ENCODE peak calls at places on chromosome 22, in six cellular contexts. Z, F, G, U, P and D are unnamed samples.

GRCh38 chr22:34897126-34897525 is 168.8 kb upstream of the ISX start:
- DNase-seq in G (no peak), Z (no peak), P (no peak), U (no peak), F (no peak), D (no peak)

GRCh38 chr22:28474248-28474647 is 205.4 kb downstream of the TTC28 start:
- DNase-seq in F (no peak), U (no peak), Z (no peak), G (no peak), P (no peak), D (no peak)

GRCh38 chr22:45743687-45744086 is 72.1 kb downstream of the ATXN10 start:
- DNase-seq in G (no peak), U (no peak), P (no peak), Z (no peak), F (no peak), D (no peak)

GRCh38 chr22:39246690-39247332 is 2.0 kb upstream of the PDGFB start:
- DNase-seq in G (no peak), U (no peak), F (no peak), Z (no peak), P (no peak), D (no peak)

GRCh38 chr22:45516163-45516562 is 13.5 kb downstream of the FBLN1 start:
- DNase-seq in G (no peak), U (no peak), P (no peak), Z (no peak), F (no peak), D (no peak)

GRCh38 chr22:46748948-46749681 is 11.1 kb upstream of the CERK start:
- DNase-seq in G (no peak), P (no peak), U (peak), Z (no peak), F (no peak), D (no peak)

GRCh38 chr22:24753919-24754318 is 20.6 kb downstream of the PIWIL3 start:
- DNase-seq in Z (no peak), G (no peak), U (no peak), P (no peak), F (no peak), D (no peak)

GRCh38 chr22:39317084-39317755 is 2.2 kb downstream of the RPL3 start:
- DNase-seq in Z (no peak), U (peak), P (no peak), G (no peak), F (no peak), D (no peak)

GRCh38 chr22:27542602-27543001 is 259.0 kb downstream of the MN1 start:
- DNase-seq in P (no peak), Z (peak), F (no peak), G (no peak), U (no peak), D (no peak)

GRCh38 chr22:31846161-31847115 is 92.6 kb downstream of the DEPDC5 start:
- DNase-seq in U (peak), F (no peak), G (peak), P (no peak), Z (no peak), D (no peak)

GRCh38 chr22:50277761-50278160 is 7.6 kb upstream of the MAPK11 start:
- DNase-seq in F (no peak), U (no peak), P (no peak), G (no peak), Z (no peak), D (no peak)

GRCh38 chr22:36419912-36420882 is 32.4 kb upstream of the MYH9 start:
- DNase-seq in F (no peak), U (no peak), P (no peak), G (no peak), Z (no peak), D (no peak)

GRCh38 chr22:45970709-45971388 is 6.1 kb downstream of the WNT7B start:
- DNase-seq in U (no peak), P (no peak), Z (no peak), F (no peak), G (no peak), D (no peak)

GRCh38 chr22:39558254-39558727 is 12.3 kb upstream of the CACNA1I start:
- DNase-seq in U (no peak), P (no peak), G (no peak), F (no peak), Z (no peak), D (no peak)

GRCh38 chr22:31296258-31296657 is 4.0 kb upstream of the PIK3IP1 start:
- DNase-seq in G (no peak), F (no peak), Z (no peak), P (no peak), U (no peak), D (no peak)

GRCh38 chr22:45127866-45128265 is 35.9 kb upstream of the NUP50 start:
- DNase-seq in F (no peak), G (no peak), U (no peak), Z (no peak), P (no peak), D (no peak)

GRCh38 chr22:24230911-24231656 is 13.8 kb downstream of the GGT5 start:
- DNase-seq in U (peak), P (peak), G (no peak), Z (no peak), F (peak), D (no peak)

GRCh38 chr22:24141586-24141985 is 39.7 kb upstream of the SUSD2 start:
- DNase-seq in Z (no peak), U (peak), P (no peak), G (no peak), F (no peak), D (no peak)

GRCh38 chr22:21861290-21861848 is 6.1 kb downstream of the MAPK1 start:
- DNase-seq in Z (no peak), U (no peak), F (no peak), P (no peak), G (no peak), D (no peak)

GRCh38 chr22:26629988-26630761 is 8.4 kb downstream of the CRYBA4 start:
- DNase-seq in G (no peak), U (no peak), P (no peak), Z (no peak), F (no peak), D (no peak)